ENCODE peak calls at places on chromosome 21, in seven cellular contexts. One of them, this sample, is unnamed.

GRCh38 chr21:25383545-25383944 is 223.7 kb downstream of the MRPL39 start:
- DNase-seq in HFFc6: no peak
- DNase-seq in ovary: no peak
- DNase-seq in endothelial cell of umbilical vein: no peak
- DNase-seq in testis: no peak
- DNase-seq in HFF-Myc: no peak
- DNase-seq in A549: no peak
- DNase-seq in this sample: no peak

GRCh38 chr21:41361786-41362604 is at the start of gene MX2:
- DNase-seq in HFFc6: peak
- DNase-seq in ovary: peak
- DNase-seq in endothelial cell of umbilical vein: no peak
- DNase-seq in testis: peak
- DNase-seq in HFF-Myc: peak
- DNase-seq in A549: no peak
- DNase-seq in this sample: no peak

GRCh38 chr21:41570791-41571355 is 62.9 kb upstream of the TMPRSS2 start:
- DNase-seq in HFFc6: no peak
- DNase-seq in ovary: no peak
- DNase-seq in endothelial cell of umbilical vein: no peak
- DNase-seq in testis: no peak
- DNase-seq in HFF-Myc: no peak
- DNase-seq in A549: no peak
- DNase-seq in this sample: no peak

GRCh38 chr21:42706765-42707164 is 53.3 kb downstream of the PDE9A start:
- DNase-seq in HFFc6: no peak
- DNase-seq in ovary: no peak
- DNase-seq in endothelial cell of umbilical vein: no peak
- DNase-seq in testis: no peak
- DNase-seq in HFF-Myc: no peak
- DNase-seq in A549: no peak
- DNase-seq in this sample: no peak

GRCh38 chr21:42747746-42748351 is 94.4 kb downstream of the PDE9A start:
- DNase-seq in HFFc6: no peak
- DNase-seq in ovary: no peak
- DNase-seq in endothelial cell of umbilical vein: no peak
- DNase-seq in testis: no peak
- DNase-seq in HFF-Myc: no peak
- DNase-seq in A549: no peak
- DNase-seq in this sample: no peak

GRCh38 chr21:40752125-40752524 is 94.8 kb downstream of the DSCAM start:
- DNase-seq in HFFc6: no peak
- DNase-seq in ovary: no peak
- DNase-seq in endothelial cell of umbilical vein: no peak
- DNase-seq in testis: no peak
- DNase-seq in HFF-Myc: no peak
- DNase-seq in A549: no peak
- DNase-seq in this sample: no peak

GRCh38 chr21:25490742-25491141 is 116.5 kb downstream of the MRPL39 start:
- DNase-seq in HFFc6: no peak
- DNase-seq in ovary: no peak
- DNase-seq in endothelial cell of umbilical vein: no peak
- DNase-seq in testis: no peak
- DNase-seq in HFF-Myc: no peak
- DNase-seq in A549: no peak
- DNase-seq in this sample: no peak

GRCh38 chr21:16840549-16840948 is 672.3 kb upstream of the CXADR start:
- DNase-seq in HFFc6: no peak
- DNase-seq in ovary: no peak
- DNase-seq in endothelial cell of umbilical vein: no peak
- DNase-seq in testis: no peak
- DNase-seq in HFF-Myc: no peak
- DNase-seq in A549: no peak
- DNase-seq in this sample: no peak

GRCh38 chr21:26077523-26077922 is 93.0 kb downstream of the APP start:
- DNase-seq in HFFc6: no peak
- DNase-seq in ovary: no peak
- DNase-seq in endothelial cell of umbilical vein: no peak
- DNase-seq in testis: no peak
- DNase-seq in HFF-Myc: no peak
- DNase-seq in A549: no peak
- DNase-seq in this sample: peak

GRCh38 chr21:46297311-46298082 is 11.4 kb downstream of the YBEY start:
- DNase-seq in HFFc6: no peak
- DNase-seq in ovary: no peak
- DNase-seq in endothelial cell of umbilical vein: peak
- DNase-seq in testis: peak
- DNase-seq in HFF-Myc: no peak
- DNase-seq in A549: no peak
- DNase-seq in this sample: no peak

GRCh38 chr21:41601573-41602371 is 93.8 kb upstream of the TMPRSS2 start:
- DNase-seq in HFFc6: peak
- DNase-seq in ovary: no peak
- DNase-seq in endothelial cell of umbilical vein: no peak
- DNase-seq in testis: no peak
- DNase-seq in HFF-Myc: peak
- DNase-seq in A549: no peak
- DNase-seq in this sample: no peak

GRCh38 chr21:42081138-42081537 is 10.0 kb downstream of the UMODL1 start:
- DNase-seq in HFFc6: no peak
- DNase-seq in ovary: no peak
- DNase-seq in endothelial cell of umbilical vein: no peak
- DNase-seq in testis: no peak
- DNase-seq in HFF-Myc: no peak
- DNase-seq in A549: no peak
- DNase-seq in this sample: no peak

GRCh38 chr21:42537106-42537742 is 23.6 kb downstream of the SLC37A1 start:
- DNase-seq in HFFc6: no peak
- DNase-seq in ovary: no peak
- DNase-seq in endothelial cell of umbilical vein: no peak
- DNase-seq in testis: no peak
- DNase-seq in HFF-Myc: no peak
- DNase-seq in A549: no peak
- DNase-seq in this sample: no peak

GRCh38 chr21:38181101-38181500 is 75.7 kb upstream of the KCNJ15 start:
- DNase-seq in HFFc6: peak
- DNase-seq in ovary: no peak
- DNase-seq in endothelial cell of umbilical vein: no peak
- DNase-seq in testis: no peak
- DNase-seq in HFF-Myc: peak
- DNase-seq in A549: no peak
- DNase-seq in this sample: no peak

GRCh38 chr21:42942244-42942643 is 16.8 kb upstream of the ERVH48-1 start:
- DNase-seq in HFFc6: no peak
- DNase-seq in ovary: no peak
- DNase-seq in endothelial cell of umbilical vein: no peak
- DNase-seq in testis: no peak
- DNase-seq in HFF-Myc: no peak
- DNase-seq in A549: no peak
- DNase-seq in this sample: no peak

GRCh38 chr21:24369751-24370150 is 1237.5 kb downstream of the MRPL39 start:
- DNase-seq in HFFc6: no peak
- DNase-seq in ovary: no peak
- DNase-seq in endothelial cell of umbilical vein: no peak
- DNase-seq in testis: no peak
- DNase-seq in HFF-Myc: no peak
- DNase-seq in A549: no peak
- DNase-seq in this sample: no peak

GRCh38 chr21:36976882-36977651 is 10.6 kb upstream of the HLCS start:
- DNase-seq in HFFc6: peak
- DNase-seq in ovary: peak
- DNase-seq in endothelial cell of umbilical vein: peak
- DNase-seq in testis: peak
- DNase-seq in HFF-Myc: peak
- DNase-seq in A549: peak
- DNase-seq in this sample: no peak
- TF ChIP-seq CTCF in HFFc6: peak
- TF ChIP-seq CTCF in ovary: peak
- TF ChIP-seq CTCF in endothelial cell of umbilical vein: peak
- TF ChIP-seq CTCF in testis: peak
- TF ChIP-seq CTCF in HFF-Myc: peak
- TF ChIP-seq CTCF in A549: peak
- TF ChIP-seq CTCF in this sample: peak

GRCh38 chr21:33481314-33481943 is 1.7 kb upstream of the TMEM50B start:
- DNase-seq in HFFc6: no peak
- DNase-seq in ovary: no peak
- DNase-seq in endothelial cell of umbilical vein: no peak
- DNase-seq in testis: no peak
- DNase-seq in HFF-Myc: no peak
- DNase-seq in A549: no peak
- DNase-seq in this sample: no peak

GRCh38 chr21:33478858-33479678 is 706 bp downstream of the TMEM50B start:
- DNase-seq in HFFc6: peak
- DNase-seq in ovary: no peak
- DNase-seq in endothelial cell of umbilical vein: peak
- DNase-seq in testis: peak
- DNase-seq in HFF-Myc: no peak
- DNase-seq in A549: no peak
- DNase-seq in this sample: no peak

GRCh38 chr21:33480481-33481103 is 818 bp upstream of the TMEM50B start:
- DNase-seq in HFFc6: no peak
- DNase-seq in ovary: no peak
- DNase-seq in endothelial cell of umbilical vein: no peak
- DNase-seq in testis: no peak
- DNase-seq in HFF-Myc: no peak
- DNase-seq in A549: no peak
- DNase-seq in this sample: no peak

GRCh38 chr21:33478182-33478581 is 1.6 kb downstream of the TMEM50B start:
- DNase-seq in HFFc6: no peak
- DNase-seq in ovary: no peak
- DNase-seq in endothelial cell of umbilical vein: no peak
- DNase-seq in testis: no peak
- DNase-seq in HFF-Myc: no peak
- DNase-seq in A549: no peak
- DNase-seq in this sample: no peak

DNA sequence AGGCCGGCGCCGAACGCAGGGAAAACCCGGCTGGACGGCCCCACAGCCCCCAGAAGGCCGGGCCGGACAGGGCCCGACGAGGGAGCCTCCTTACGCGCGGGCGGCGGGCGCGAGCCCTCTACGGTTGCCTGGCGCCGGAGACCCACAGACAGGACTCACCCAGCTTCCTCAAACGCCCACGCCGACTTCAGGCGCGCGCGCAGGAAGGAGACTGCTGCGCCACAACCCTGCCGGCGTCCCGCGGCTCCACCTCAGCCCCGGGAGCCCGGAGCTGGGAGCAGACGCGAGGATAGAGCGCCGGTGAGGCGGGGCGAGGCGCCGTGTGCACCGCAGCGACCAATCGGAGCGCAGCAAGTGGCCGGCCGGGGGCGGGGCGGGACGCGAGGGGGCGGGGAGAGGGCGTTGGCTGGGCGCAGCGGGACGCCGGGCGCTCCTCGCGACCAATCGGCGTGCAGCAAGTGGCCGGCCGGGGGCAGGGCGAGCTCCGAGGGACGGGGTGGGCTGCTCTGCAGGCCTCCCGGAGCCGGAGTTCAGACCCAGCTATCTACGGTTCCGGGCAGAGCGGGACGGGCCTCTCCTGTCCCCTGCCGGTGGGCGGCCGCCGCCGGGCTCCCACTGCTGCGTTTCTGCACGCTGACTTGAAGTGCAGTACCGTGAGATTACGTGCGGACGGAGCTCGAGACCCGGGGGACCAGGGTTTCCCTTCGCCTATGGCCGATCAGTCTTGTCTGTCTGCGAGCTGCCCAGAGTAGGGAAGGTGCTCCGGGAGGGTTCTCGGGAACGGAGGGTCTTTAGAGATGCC is at the start of gene TMEM50B:
- DNase-seq in HFFc6: peak
- DNase-seq in ovary: peak
- DNase-seq in endothelial cell of umbilical vein: peak
- DNase-seq in testis: peak
- DNase-seq in HFF-Myc: peak
- DNase-seq in A549: peak
- DNase-seq in this sample: peak
- TF ChIP-seq CTCF in HFFc6: peak
- TF ChIP-seq CTCF in ovary: peak
- TF ChIP-seq CTCF in endothelial cell of umbilical vein: peak
- TF ChIP-seq CTCF in testis: peak
- TF ChIP-seq CTCF in HFF-Myc: peak
- TF ChIP-seq CTCF in A549: no peak
- TF ChIP-seq CTCF in this sample: peak

DNA sequence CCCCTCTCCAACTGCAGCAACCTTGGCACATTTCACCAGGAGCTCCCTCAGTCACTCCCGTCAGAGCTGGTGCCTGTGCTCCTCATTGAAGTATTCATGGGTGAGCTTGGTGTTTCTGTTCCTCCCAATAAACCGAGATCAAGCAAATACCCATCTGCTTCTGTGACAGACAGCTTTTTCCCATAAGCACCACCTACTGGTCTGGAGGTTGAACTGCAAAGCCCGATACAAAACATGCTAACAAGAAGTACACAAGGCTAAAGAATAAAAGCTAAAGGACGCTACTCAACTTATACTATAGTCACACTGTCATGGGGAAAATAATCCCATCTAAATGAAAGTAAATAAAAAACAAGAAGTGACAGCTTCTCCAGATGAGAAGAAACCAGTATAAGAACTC is 111.9 kb upstream of the C21orf91 start:
- DNase-seq in HFFc6: no peak
- DNase-seq in ovary: no peak
- DNase-seq in endothelial cell of umbilical vein: no peak
- DNase-seq in testis: no peak
- DNase-seq in HFF-Myc: no peak
- DNase-seq in A549: no peak
- DNase-seq in this sample: no peak
- TF ChIP-seq CTCF in HFFc6: peak
- TF ChIP-seq CTCF in ovary: no peak
- TF ChIP-seq CTCF in endothelial cell of umbilical vein: no peak
- TF ChIP-seq CTCF in testis: peak
- TF ChIP-seq CTCF in HFF-Myc: peak
- TF ChIP-seq CTCF in A549: no peak
- TF ChIP-seq CTCF in this sample: no peak

DNA sequence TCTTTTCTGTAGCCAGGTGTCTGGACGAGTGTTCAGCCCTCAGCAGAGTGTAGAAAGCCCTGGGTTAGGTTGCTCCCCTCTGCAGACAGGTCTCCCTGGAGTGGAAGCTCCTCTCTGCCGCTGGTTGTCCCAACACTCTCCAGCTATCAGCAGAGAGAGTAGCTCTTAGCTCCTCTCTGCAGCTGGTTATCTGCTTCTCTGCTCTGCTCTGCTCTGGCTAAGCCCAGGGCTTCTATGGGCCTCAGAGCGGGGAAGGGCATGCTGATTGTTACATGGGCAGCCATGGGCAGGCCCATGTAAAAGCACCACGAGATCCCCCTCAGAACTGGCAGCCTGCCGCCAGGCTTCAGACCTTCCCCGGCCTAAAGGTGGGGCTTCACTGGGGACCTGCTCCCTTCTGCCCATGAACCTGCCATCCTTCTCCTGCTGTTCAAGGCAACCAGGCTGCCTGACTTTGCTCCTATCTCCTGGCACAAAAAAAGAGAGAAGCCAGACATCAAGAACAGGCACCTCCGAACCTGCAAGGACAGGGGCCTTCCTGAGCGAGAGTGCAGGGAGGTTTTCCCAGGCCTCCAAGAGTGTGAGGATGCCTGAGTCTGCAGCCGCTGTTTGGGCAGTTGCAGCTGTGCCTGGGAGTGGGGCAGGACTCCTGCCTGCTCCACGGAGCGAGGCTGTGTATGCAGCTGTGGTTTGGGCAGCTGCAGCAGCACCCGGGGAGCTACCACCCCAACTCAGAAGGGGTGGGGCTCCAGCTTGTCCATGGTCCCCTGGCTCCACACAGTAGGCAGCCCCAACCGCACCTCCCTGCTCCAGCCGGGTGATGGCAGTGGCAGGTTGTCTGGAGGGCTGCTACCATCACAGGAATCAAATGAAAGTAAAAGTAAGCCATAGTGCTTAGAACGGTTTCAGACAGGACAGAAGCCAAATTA is 973.7 kb downstream of the LTN1 start:
- DNase-seq in HFFc6: peak
- DNase-seq in ovary: no peak
- DNase-seq in endothelial cell of umbilical vein: no peak
- DNase-seq in testis: no peak
- DNase-seq in HFF-Myc: no peak
- DNase-seq in A549: no peak
- DNase-seq in this sample: no peak
- TF ChIP-seq CTCF in HFFc6: peak
- TF ChIP-seq CTCF in ovary: no peak
- TF ChIP-seq CTCF in endothelial cell of umbilical vein: no peak
- TF ChIP-seq CTCF in testis: no peak
- TF ChIP-seq CTCF in HFF-Myc: no peak
- TF ChIP-seq CTCF in A549: no peak
- TF ChIP-seq CTCF in this sample: no peak

This sample was measured in D721Med.